ENCODE peak calls at places on chromosome X, in seven cellular contexts. K is suprapubic skin, E is GM23338, L is AG09309, D is MM.1S, N is hepatocyte, A is breast epithelium. T is an unnamed sample.

GRCh38 chrX:48890934-48891401 is 6.6 kb downstream of the TIMM17B start:
- DNase-seq in K (peak; percentile 69), E (peak; percentile 57), L (no peak), D (peak; percentile 9), N (peak; percentile 49), A (no peak), T (no peak)

GRCh38 chrX:97334850-97335249 is 451.1 kb downstream of the RPA4 start:
- DNase-seq in K (no peak), E (no peak), L (no peak), D (no peak), N (no peak), A (no peak), T (no peak)

GRCh38 chrX:22118161-22118830 is 86.2 kb downstream of the PHEX start:
- DNase-seq in K (no peak), E (peak; percentile 17), L (no peak), D (no peak), N (no peak), A (no peak), T (no peak)

GRCh38 chrX:139120760-139121159 is 409.2 kb upstream of the FGF13 start:
- DNase-seq in K (no peak), E (no peak), L (no peak), D (no peak), N (peak; percentile 5), A (no peak), T (no peak)

GRCh38 chrX:103063918-103064434 is at the start of gene BEX1:
- DNase-seq in K (no peak), E (peak; percentile 80), L (no peak), D (no peak), N (peak; percentile 81), A (no peak), T (no peak)

GRCh38 chrX:10569946-10570345 is 50.4 kb downstream of the MID1 start:
- DNase-seq in K (no peak), E (no peak), L (no peak), D (no peak), N (no peak), A (no peak), T (no peak)

GRCh38 chrX:46715521-46715920 is 43.4 kb downstream of the SLC9A7 start:
- DNase-seq in K (no peak), E (no peak), L (no peak), D (no peak), N (no peak), A (no peak), T (no peak)

GRCh38 chrX:82556588-82556987 is 951.5 kb upstream of the POU3F4 start:
- DNase-seq in K (no peak), E (peak; percentile 9), L (no peak), D (no peak), N (no peak), A (no peak), T (no peak)

GRCh38 chrX:21382715-21383114 is 8.5 kb downstream of the CNKSR2 start:
- DNase-seq in K (no peak), E (no peak), L (no peak), D (no peak), N (no peak), A (no peak), T (no peak)

GRCh38 chrX:103685396-103685795 is 1.1 kb downstream of the MORF4L2 start:
- DNase-seq in K (no peak), E (no peak), L (no peak), D (no peak), N (peak; percentile 44), A (no peak), T (no peak)

GRCh38 chrX:45527834-45528233 is 327.2 kb upstream of the DIPK2B start:
- DNase-seq in K (no peak), E (no peak), L (no peak), D (no peak), N (no peak), A (no peak), T (no peak)

GRCh38 chrX:149121526-149121925 is 383.6 kb downstream of the IDS start:
- DNase-seq in K (no peak), E (no peak), L (no peak), D (no peak), N (no peak), A (no peak), T (no peak)

GRCh38 chrX:102085706-102086105 is 39.8 kb upstream of the TCEAL2 start:
- DNase-seq in K (no peak), E (peak; percentile 41), L (no peak), D (no peak), N (no peak), A (no peak), T (no peak)

GRCh38 chrX:8049827-8050226 is 121.2 kb downstream of the VCX2 start:
- DNase-seq in K (no peak), E (no peak), L (no peak), D (no peak), N (no peak), A (no peak), T (no peak)

GRCh38 chrX:39121903-39122302 is 320.6 kb downstream of the MID1IP1 start:
- DNase-seq in K (no peak), E (no peak), L (no peak), D (no peak), N (no peak), A (no peak), T (no peak)

DNA sequence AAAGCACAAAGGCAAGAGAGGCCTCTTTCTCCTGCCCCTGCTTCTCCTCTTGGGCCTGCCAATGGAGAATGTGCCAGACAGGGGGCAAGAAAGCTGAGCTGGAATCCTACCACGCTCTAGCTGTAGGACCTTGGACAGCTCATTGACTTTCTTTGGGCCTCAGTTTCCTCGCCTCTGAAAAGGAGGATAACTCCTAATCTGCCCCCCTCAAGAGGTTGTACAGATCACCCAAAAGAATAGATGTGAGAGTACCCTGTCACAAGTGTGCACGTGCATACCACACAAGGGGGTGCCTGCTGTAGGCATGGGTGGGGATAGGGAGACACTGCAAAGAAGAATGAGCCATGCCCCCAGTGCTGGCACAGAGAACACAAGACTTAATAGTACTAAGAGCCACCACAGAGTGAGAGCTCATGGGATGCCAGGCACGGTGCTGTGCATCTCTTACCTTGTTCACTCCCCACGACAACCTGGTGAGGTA is 2.3 kb downstream of the SASH3 start:
- DNase-seq in K (no peak), E (no peak), L (no peak), D (no peak), N (no peak), A (no peak), T (no peak)
- H3K4me3 ChIP-seq in K (no peak overlapping the region), E (no peak overlapping the region), L (no peak overlapping the region), D (peak overlapping the region; percentile 52), N (no peak overlapping the region), A (no peak overlapping the region), T (peak overlapping the region; percentile 70)

GRCh38 chrX:13411496-13412207 is 91.8 kb upstream of the ATXN3L start:
- DNase-seq in K (no peak), E (no peak), L (no peak), D (no peak), N (no peak), A (no peak), T (no peak)
- TF ChIP-seq CTCF in K (no peak), E (no peak), L (no peak), D (no peak), N (no peak), A (no peak), T (no peak)

DNA sequence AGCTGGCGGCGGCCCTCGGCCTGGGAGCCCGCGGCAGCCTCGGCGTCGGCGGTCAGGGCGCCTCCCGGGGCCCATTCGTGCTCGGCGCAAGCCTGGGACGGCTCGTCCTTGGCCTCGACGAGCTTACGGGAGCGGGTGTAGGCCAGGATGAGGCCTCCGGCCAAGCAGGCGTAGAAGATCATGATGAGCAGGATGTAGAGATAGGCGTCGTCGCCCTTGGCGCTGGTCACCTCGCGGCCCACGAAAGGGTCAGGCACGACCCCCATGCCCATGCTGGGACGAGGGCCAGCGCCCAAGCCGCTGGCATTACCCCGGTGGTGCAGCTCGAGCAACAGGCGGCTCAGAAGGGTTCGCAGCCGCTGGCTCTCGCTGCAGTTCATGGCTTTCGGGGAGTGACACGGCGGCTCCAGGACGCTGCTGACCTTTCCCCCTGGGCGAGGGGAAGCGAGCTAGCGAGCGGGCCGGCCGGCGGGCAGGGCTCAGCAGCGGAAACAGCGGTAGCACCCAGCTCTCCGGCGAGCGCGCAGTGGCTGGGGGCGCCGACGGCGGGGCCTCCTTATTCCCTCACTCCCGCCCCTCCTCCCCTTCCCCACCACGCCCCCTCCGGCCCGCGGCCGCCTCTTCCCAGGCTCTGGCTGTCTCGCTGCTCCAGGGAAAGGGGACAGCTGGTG is at the start of gene KCNE5:
- DNase-seq in K (no peak), E (peak; percentile 73), L (no peak), D (no peak), N (peak; percentile 51), A (no peak), T (no peak)
- H3K4me3 ChIP-seq in K (peak within 1 kb of the TSS; percentile 39), E (peak within 1 kb of the TSS; percentile 44), L (no peak within 1 kb of the TSS), D (no peak within 1 kb of the TSS), N (no peak within 1 kb of the TSS), A (peak within 1 kb of the TSS; percentile 28), T (no peak within 1 kb of the TSS)

DNA sequence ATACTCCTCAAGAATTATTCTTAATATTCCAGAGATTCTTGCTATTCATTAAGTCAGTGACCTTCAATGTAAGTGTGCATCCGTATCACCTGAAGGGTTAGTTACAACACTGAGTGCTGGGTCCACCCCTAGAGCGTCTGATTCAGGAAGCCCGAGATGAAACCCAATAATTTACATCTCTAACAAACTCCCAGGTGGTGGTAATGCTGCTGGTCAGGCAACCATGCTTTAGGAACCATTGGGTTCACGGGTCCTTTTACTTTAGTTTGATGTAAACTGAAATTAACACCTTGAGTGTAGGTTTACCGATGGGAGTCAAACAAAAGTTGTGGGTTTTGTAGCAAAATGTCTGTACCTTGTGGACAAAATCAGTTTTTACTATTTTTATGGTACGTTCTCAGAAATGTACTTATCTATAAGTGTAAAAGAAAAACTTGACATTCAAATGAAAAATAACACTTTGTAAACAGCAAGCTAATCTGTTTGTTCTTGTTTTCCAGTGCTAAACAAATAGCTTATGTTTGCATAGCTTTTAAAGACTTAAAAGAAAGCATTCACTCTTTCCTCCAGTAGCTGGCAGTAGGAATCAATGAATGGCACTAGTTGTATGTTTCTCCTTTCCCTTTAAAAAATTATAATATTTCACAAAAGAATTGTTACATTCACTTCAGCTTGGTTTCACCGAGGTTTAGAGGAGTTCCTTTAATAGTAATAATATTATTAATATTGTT is 32.7 kb downstream of the ACE2 start:
- DNase-seq in K (no peak), E (peak; percentile 4), L (no peak), D (no peak), N (peak; percentile 27), A (no peak), T (no peak)
- TF ChIP-seq CTCF in K (no peak), E (peak; percentile 35), L (peak; percentile 38), D (no peak), N (peak; percentile 73), A (no peak), T (no peak)

DNA sequence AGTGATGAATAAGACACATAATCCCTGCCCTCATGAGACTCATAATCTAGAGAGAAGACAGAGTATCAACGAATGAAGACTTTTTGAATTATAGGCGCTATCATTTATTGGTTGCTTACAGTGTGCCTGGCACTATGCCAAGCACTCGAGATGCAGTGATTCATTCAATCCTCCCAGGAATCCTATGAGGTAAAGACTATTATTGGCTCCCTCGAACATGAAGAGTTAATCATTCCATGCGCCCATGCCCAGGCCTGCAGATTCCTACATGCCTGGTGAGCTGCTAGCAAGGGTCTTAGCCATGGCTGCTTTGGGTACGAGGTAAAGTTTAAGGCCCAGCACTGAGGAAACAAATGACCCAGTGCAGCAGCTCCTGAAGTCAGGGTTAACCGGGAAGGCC is 47.0 kb downstream of the TEX13B start:
- DNase-seq in K (no peak), E (peak; percentile 5), L (no peak), D (no peak), N (no peak), A (no peak), T (no peak)
- H3K4me3 ChIP-seq in K (peak overlapping the region; percentile 34), E (peak overlapping the region; percentile 69), L (no peak overlapping the region), D (no peak overlapping the region), N (no peak overlapping the region), A (no peak overlapping the region), T (no peak overlapping the region)